ENCODE peak calls at places on chromosome 6, in ten cellular contexts. C is bronchial epithelial cell; F is neural crest cell; Q is astrocyte of the cerebellum; B is nephron progenitor cell; I is body of pancreas; G is Calu3; T is CD4-positive, alpha-beta T cell; E is mucosa of descending colon; V is fibroblast of lung. A is an unnamed sample.

GRCh38 chr6:30357678-30358339 is 12.9 kb downstream of the RPP21 start:
- DNase-seq in C (peak; percentile 68), V (peak; percentile 64), G (peak; percentile 61), T (peak; percentile 25), B (peak; percentile 68), Q (peak; percentile 61), I (peak; percentile 35), F (peak; percentile 51), E (no peak), A (peak; percentile 54)

GRCh38 chr6:159594750-159595117 is 98.3 kb downstream of the SOD2 start:
- DNase-seq in G (no peak), F (no peak), C (peak; percentile 89), T (no peak), B (no peak), E (no peak), I (no peak), Q (peak; percentile 57), V (peak; percentile 86), A (no peak)

GRCh38 chr6:82144852-82145332 is 102.7 kb downstream of the IBTK start:
- DNase-seq in B (no peak), F (no peak), T (no peak), C (peak; percentile 95), Q (peak; percentile 59), V (peak; percentile 91), G (peak; percentile 57), E (no peak), I (peak; percentile 58), A (no peak)

GRCh38 chr6:169227116-169227515 is 26.5 kb downstream of the THBS2 start:
- DNase-seq in E (no peak), F (no peak), I (no peak), C (no peak), B (no peak), G (no peak), Q (no peak), V (no peak), T (no peak), A (no peak)

GRCh38 chr6:45677381-45677992 is 299.8 kb upstream of the SUPT3H start:
- DNase-seq in B (no peak), I (no peak), T (peak; percentile 20), V (peak; percentile 74), C (peak; percentile 54), G (peak; percentile 44), F (no peak), E (peak; percentile 63), Q (no peak), A (no peak)

GRCh38 chr6:42644211-42644610 is 78.2 kb downstream of the PRPH2 start:
- DNase-seq in Q (no peak), E (no peak), C (no peak), V (no peak), G (no peak), B (no peak), I (no peak), F (no peak), T (no peak), A (no peak)

GRCh38 chr6:74892091-74892490 is 313.8 kb downstream of the COL12A1 start:
- DNase-seq in V (no peak), B (no peak), I (no peak), F (no peak), T (no peak), G (no peak), E (no peak), C (no peak), Q (no peak), A (no peak)

GRCh38 chr6:42821846-42822245 is 40.0 kb downstream of the BICRAL start:
- DNase-seq in G (no peak), T (no peak), E (no peak), I (no peak), B (no peak), Q (no peak), F (no peak), V (no peak), C (peak; percentile 17), A (no peak)

GRCh38 chr6:89301586-89302194 is 13.4 kb downstream of the GABRR2 start:
- DNase-seq in Q (no peak), G (no peak), I (no peak), T (no peak), E (no peak), C (no peak), B (no peak), V (no peak), F (no peak), A (no peak)

GRCh38 chr6:1908784-1909183 is 299.1 kb downstream of the FOXC1 start:
- DNase-seq in I (no peak), B (no peak), E (no peak), F (no peak), T (no peak), C (no peak), G (no peak), V (peak; percentile 34), Q (no peak), A (no peak)

GRCh38 chr6:63941747-63942470 is 306.3 kb downstream of the PHF3 start:
- DNase-seq in E (no peak), Q (no peak), B (no peak), V (no peak), I (no peak), G (no peak), C (peak; percentile 34), T (no peak), F (no peak), A (no peak)

GRCh38 chr6:109961666-109962065 is 16.4 kb upstream of the GPR6 start:
- DNase-seq in E (no peak), B (no peak), V (peak; percentile 74), I (no peak), T (no peak), Q (no peak), C (peak; percentile 74), G (peak; percentile 39), F (no peak), A (no peak)

GRCh38 chr6:20661721-20662120 is 127.5 kb downstream of the CDKAL1 start:
- DNase-seq in F (no peak), G (no peak), V (peak; percentile 48), I (no peak), C (peak; percentile 97), E (no peak), Q (no peak), B (no peak), T (no peak), A (no peak)

GRCh38 chr6:2976571-2977085 is 5.3 kb upstream of the SERPINB6 start:
- DNase-seq in E (no peak), G (no peak), T (no peak), I (no peak), V (peak; percentile 85), F (no peak), Q (peak; percentile 62), B (no peak), C (peak; percentile 86), A (no peak)

GRCh38 chr6:144847906-144848305 is 562.8 kb downstream of the UTRN start:
- DNase-seq in C (no peak), T (no peak), F (no peak), B (no peak), Q (no peak), G (no peak), E (no peak), I (no peak), V (no peak), A (no peak)

GRCh38 chr6:18121580-18122127 is 823 bp downstream of the NHLRC1 start:
- DNase-seq in I (peak; percentile 13), F (no peak), C (no peak), B (peak; percentile 12), E (no peak), Q (no peak), V (no peak), T (no peak), G (no peak), A (no peak)
- TF ChIP-seq CTCF in I (no peak), F (no peak), C (no peak), B (no peak), E (no peak), Q (no peak), V (no peak), T (no peak), G (no peak), A (no peak)

GRCh38 chr6:72035966-72036365 is 149.6 kb downstream of the RIMS1 start:
- DNase-seq in T (no peak), F (no peak), Q (no peak), C (peak; percentile 37), E (no peak), V (no peak), B (no peak), I (no peak), G (no peak), A (no peak)
- TF ChIP-seq CTCF in T (no peak), F (no peak), Q (no peak), C (no peak), E (no peak), V (no peak), B (no peak), I (no peak), G (no peak), A (no peak)

GRCh38 chr6:131250121-131250520 is 114.9 kb downstream of the AKAP7 start:
- DNase-seq in T (no peak), B (peak; percentile 47), Q (peak; percentile 12), E (peak; percentile 69), G (peak; percentile 45), C (peak; percentile 51), V (peak; percentile 74), F (peak; percentile 16), I (peak; percentile 57), A (no peak)
- TF ChIP-seq CTCF in T (no peak), B (no peak), Q (peak; percentile 3), E (no peak), G (no peak), C (no peak), V (peak; percentile 7), F (no peak), I (no peak), A (no peak)

GRCh38 chr6:104281370-104281769 is 578.3 kb downstream of the HACE1 start:
- DNase-seq in F (no peak), G (no peak), E (no peak), V (no peak), C (no peak), B (no peak), I (no peak), T (no peak), Q (no peak), A (no peak)
- TF ChIP-seq CTCF in F (peak; percentile 17), G (no peak), E (no peak), V (no peak), C (no peak), B (no peak), I (no peak), T (no peak), Q (no peak), A (no peak)

GRCh38 chr6:22737331-22737730 is 168.0 kb downstream of the HDGFL1 start:
- DNase-seq in E (no peak), T (no peak), C (peak; percentile 29), I (peak; percentile 21), G (peak; percentile 29), F (peak; percentile 62), Q (peak; percentile 19), B (peak; percentile 60), V (peak; percentile 51), A (no peak)
- TF ChIP-seq CTCF in E (no peak), T (no peak), C (peak; percentile 38), I (peak; percentile 20), G (peak; percentile 43), F (peak; percentile 71), Q (peak; percentile 66), B (peak; percentile 83), V (peak; percentile 74), A (peak; percentile 37)